ENCODE peak calls at places on chromosomes 16 and 17, in eight cellular contexts. A, T, R, Z, O, I, W and E are unnamed samples.

GRCh38 chr17:41678411-41678906 is 10.2 kb upstream of the EIF1 start:
- DNase-seq in A (no peak), T (no peak), R (no peak), Z (peak), O (no peak), I (no peak), W (peak), E (no peak)

GRCh38 chr16:78579020-78579419 is 479.6 kb downstream of the WWOX start:
- DNase-seq in A (no peak), T (no peak), R (no peak), Z (no peak), O (no peak), I (no peak), W (no peak), E (no peak)

GRCh38 chr17:56756536-56756935 is 77.2 kb downstream of the C17orf67 start:
- DNase-seq in A (peak), T (no peak), R (no peak), Z (peak), O (no peak), I (no peak), W (no peak), E (peak)

GRCh38 chr16:70706948-70707465 is 21.2 kb upstream of the MTSS2 start:
- DNase-seq in A (peak), T (no peak), R (no peak), Z (peak), O (no peak), I (no peak), W (peak), E (peak)

GRCh38 chr17:4988168-4988567 is 693 bp upstream of the CAMTA2 start:
- DNase-seq in A (no peak), T (no peak), R (no peak), Z (no peak), O (no peak), I (no peak), W (no peak), E (no peak)

GRCh38 chr17:74543406-74543805 is 2.5 kb downstream of the CD300C start:
- DNase-seq in A (no peak), T (no peak), R (peak), Z (no peak), O (no peak), I (no peak), W (peak), E (no peak)

GRCh38 chr17:63451150-63451549 is 5.0 kb upstream of the CYB561 start:
- DNase-seq in A (no peak), T (no peak), R (no peak), Z (no peak), O (no peak), I (no peak), W (no peak), E (no peak)

GRCh38 chr17:9332164-9332527 is 243.5 kb downstream of the STX8 start:
- DNase-seq in A (no peak), T (no peak), R (no peak), Z (no peak), O (no peak), I (no peak), W (no peak), E (no peak)

GRCh38 chr16:28531777-28532744 is 6.7 kb downstream of the NUPR1 start:
- DNase-seq in A (no peak), T (peak), R (peak), Z (peak), O (peak), I (peak), W (peak), E (no peak)

DNA sequence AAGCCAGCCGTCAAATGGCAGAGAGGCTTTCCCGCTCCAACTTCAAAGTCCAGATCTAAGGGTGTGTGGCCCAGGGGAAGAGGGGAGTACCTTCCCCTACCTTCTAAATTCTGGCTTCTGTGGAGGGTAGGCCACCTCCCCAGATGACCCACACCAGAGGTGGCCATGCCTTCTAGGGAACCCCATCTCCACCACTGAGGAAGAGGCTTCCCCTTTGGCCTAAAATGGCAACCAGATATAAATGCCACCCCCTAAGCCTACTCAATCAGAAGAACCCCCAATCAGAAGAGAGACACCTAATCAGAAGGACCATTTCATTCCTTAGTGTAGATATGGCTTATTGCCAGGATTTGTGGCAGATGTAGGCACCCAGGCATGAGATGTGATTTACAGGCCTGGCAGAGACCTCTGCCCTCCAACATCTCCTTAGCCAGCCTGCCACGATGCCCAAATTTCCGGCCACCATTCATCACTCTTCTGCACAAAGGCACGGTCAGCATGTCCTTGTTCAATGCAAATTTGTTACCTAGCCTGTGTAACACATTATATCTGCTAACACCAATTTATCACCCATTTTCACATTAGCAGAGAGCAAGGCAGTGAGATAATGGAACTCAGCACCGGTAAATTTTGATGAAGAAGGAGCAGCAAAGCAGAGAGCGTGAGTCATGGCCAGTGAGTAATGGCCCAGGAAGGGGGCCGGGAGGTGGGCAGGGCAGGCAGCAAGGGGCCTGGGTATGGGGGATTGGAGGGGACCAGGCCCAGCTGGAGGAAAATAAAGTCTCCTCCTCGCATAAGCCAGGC is 1.2 kb upstream of the MGAT5B start:
- DNase-seq in A (peak), T (no peak), R (no peak), Z (peak), O (no peak), I (no peak), W (no peak), E (no peak)
- H3K4me3 ChIP-seq in A (no peak), T (no peak), R (no peak), Z (no peak), O (no peak), I (no peak), W (no peak), E (no peak)

GRCh38 chr16:10870808-10871156 is 6.2 kb upstream of the CIITA start:
- DNase-seq in A (no peak), T (no peak), R (no peak), Z (no peak), O (no peak), I (no peak), W (no peak), E (no peak)

GRCh38 chr16:10871157-10871991 is 5.6 kb upstream of the CIITA start:
- DNase-seq in A (peak), T (no peak), R (peak), Z (peak), O (peak), I (peak), W (peak), E (no peak)

GRCh38 chr16:10868089-10868488 is 8.9 kb upstream of the CIITA start:
- DNase-seq in A (no peak), T (no peak), R (no peak), Z (no peak), O (peak), I (no peak), W (no peak), E (no peak)

GRCh38 chr16:10868562-10869469 is 8.2 kb upstream of the CIITA start:
- DNase-seq in A (no peak), T (no peak), R (peak), Z (no peak), O (peak), I (peak), W (peak), E (no peak)

DNA sequence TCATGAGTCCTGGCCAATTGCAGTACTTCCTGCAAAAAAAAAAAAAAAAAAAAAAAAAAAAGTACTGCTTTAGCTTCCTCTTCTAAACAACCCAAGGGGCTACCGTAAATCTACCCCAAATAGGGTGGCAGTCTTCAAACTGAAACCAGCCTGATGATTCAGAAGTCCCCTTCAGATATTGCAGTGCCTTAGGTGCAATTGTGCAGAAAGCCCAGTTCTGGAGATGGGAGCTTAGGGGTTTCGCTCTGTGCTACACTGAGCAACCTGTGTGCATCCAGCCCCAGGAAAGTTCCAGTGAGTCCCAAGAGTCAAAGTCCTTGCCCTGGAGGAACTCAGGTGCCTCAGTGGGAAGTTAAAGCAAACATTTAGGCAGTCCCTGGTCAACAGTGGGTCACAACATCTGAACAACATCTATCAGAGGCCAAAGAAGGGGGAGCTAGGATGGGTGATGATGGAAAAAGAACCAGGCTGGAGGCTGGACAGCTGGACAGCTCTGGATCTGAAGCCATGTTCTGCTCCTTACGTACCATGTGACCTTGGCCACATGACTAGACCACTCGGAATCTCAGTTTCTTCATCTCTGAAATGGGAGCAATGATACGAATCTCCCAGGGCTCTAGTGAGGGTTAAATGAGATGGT is 6.7 kb upstream of the CIITA start:
- DNase-seq in A (no peak), T (no peak), R (no peak), Z (no peak), O (no peak), I (no peak), W (no peak), E (no peak)
- H3K4me3 ChIP-seq in A (no peak), T (no peak), R (no peak), Z (no peak), O (no peak), I (no peak), W (no peak), E (no peak)

GRCh38 chr17:38420518-38420917 is 7.7 kb upstream of the ARHGAP23 start:
- DNase-seq in A (no peak), T (no peak), R (no peak), Z (no peak), O (no peak), I (no peak), W (no peak), E (no peak)

GRCh38 chr17:38421871-38422819 is 6.1 kb upstream of the ARHGAP23 start:
- DNase-seq in A (no peak), T (no peak), R (no peak), Z (no peak), O (no peak), I (no peak), W (peak), E (no peak)

GRCh38 chr17:38418693-38419507 is 9.4 kb upstream of the ARHGAP23 start:
- DNase-seq in A (no peak), T (no peak), R (no peak), Z (no peak), O (no peak), I (no peak), W (no peak), E (no peak)

GRCh38 chr17:38419508-38419981 is 8.7 kb upstream of the ARHGAP23 start:
- DNase-seq in A (no peak), T (no peak), R (no peak), Z (no peak), O (no peak), I (no peak), W (no peak), E (no peak)

GRCh38 chr17:38421224-38421841 is 6.9 kb upstream of the ARHGAP23 start:
- DNase-seq in A (peak), T (no peak), R (no peak), Z (peak), O (no peak), I (no peak), W (peak), E (no peak)
- H3K4me3 ChIP-seq in A (no peak), T (no peak), R (no peak), Z (no peak), O (no peak), I (no peak), W (no peak), E (no peak)

GRCh38 chr16:79770244-79771064 is 169.9 kb upstream of the MAF start:
- DNase-seq in A (peak), T (peak), R (peak), Z (peak), O (peak), I (peak), W (peak), E (peak)
- H3K4me3 ChIP-seq in A (peak), T (peak), R (peak), Z (peak), O (peak), I (peak), W (peak), E (peak)

DNA sequence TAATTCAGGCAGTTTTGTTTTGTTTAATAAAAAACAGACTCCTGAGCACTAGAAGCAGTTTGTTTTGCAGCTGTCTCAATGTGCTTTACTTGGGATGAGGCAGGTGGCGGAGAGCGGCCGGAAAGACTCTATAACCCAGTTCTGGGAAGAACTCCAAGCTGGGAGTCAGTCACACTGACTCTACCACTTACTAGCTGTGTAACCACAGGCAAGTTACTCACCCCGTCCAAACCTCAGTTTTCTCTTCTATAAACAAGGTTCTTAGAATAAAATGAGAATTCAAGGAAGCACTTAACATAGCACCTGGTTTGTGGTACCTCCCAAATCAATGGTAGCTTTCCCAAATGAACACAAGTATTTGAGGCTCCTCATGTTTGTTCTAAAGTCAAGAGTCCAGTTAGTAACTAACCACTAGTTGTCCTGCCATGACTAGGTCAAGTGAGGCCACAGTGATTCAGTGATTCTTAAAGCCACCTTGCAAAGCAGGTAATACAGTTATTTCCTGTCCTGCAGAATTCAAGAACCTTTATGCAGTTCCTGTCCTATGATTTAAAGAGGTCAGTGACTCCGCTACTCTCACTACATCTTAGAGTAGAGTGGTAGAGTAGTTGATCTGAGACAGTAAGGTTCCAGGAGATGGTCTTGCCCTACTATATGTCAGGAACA is 2.7 kb downstream of the TXNDC17 start:
- DNase-seq in A (peak), T (no peak), R (no peak), Z (peak), O (no peak), I (no peak), W (no peak), E (peak)
- H3K4me3 ChIP-seq in A (no peak), T (no peak), R (no peak), Z (no peak), O (no peak), I (no peak), W (no peak), E (no peak)

DNA sequence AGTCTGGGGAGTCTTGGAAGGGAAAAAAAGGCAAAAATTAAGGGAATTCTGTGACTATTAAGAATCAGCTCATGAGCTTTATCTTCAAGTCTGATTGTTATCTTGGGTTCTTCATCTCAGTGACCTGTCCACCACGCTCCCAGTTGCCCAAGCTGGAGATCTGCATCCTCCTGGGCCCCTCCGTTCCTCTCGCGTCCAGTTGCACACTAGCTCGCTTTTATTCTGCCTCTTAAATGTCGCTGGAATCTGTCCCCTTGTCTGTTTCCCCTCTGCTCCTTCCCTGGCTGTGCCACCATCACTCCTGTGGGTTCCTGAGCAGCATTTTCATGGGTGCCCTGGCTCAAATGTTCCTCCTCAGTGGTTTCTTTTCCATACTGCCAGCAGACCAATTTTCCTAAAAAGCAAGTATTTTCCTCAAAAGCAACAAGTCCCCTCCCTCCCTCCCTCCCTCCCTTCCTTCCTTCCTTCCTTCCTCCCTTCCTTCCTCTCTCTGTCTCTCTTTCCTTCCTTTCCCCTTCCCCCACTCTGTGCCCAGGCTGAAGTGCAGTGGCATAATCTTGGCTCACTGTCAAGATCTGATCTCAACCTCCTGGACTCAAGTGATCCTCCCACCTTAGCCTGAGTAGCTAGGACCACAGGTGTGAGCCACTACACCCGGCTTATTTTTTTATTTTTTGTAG is 1.4 kb downstream of the ENDOV start:
- DNase-seq in A (no peak), T (no peak), R (no peak), Z (no peak), O (no peak), I (no peak), W (no peak), E (no peak)
- H3K4me3 ChIP-seq in A (peak), T (no peak), R (peak), Z (peak), O (peak), I (peak), W (peak), E (peak)

GRCh38 chr17:72745241-72745640 is 347.2 kb downstream of the SLC39A11 start:
- DNase-seq in A (no peak), T (no peak), R (no peak), Z (no peak), O (no peak), I (no peak), W (no peak), E (no peak)
- H3K4me3 ChIP-seq in A (no peak), T (no peak), R (no peak), Z (no peak), O (no peak), I (no peak), W (no peak), E (no peak)